ENCODE peak calls at places on chromosomes 4 and X, in ten cellular contexts. U, D, F, B, R, Y, J, Q, T and M are unnamed samples.

GRCh38 chr4:104451573-104451972 is 43.1 kb downstream of the CXXC4 start:
- DNase-seq in T (no peak), U (no peak), J (no peak), F (no peak), D (no peak), Y (no peak), B (no peak), R (no peak), Q (peak; percentile 38), M (no peak)

GRCh38 chrX:109848451-109849050 is 115.5 kb upstream of the ACSL4 start:
- DNase-seq in T (no peak), Q (no peak), F (no peak), U (peak; percentile 9), J (no peak), Y (no peak), D (no peak), B (peak; percentile 72), R (no peak), M (no peak)

GRCh38 chrX:68732906-68733493 is 85.5 kb downstream of the STARD8 start:
- DNase-seq in T (peak; percentile 79), J (peak; percentile 13), F (peak; percentile 1), Q (no peak), D (peak; percentile 38), U (peak; percentile 41), R (peak; percentile 73), B (peak; percentile 58), Y (peak; percentile 57), M (no peak)

GRCh38 chr4:158766419-158767044 is 2.3 kb upstream of the FNIP2 start:
- DNase-seq in Q (no peak), U (peak; percentile 82), D (no peak), F (no peak), B (no peak), R (no peak), J (no peak), T (no peak), Y (no peak), M (no peak)

GRCh38 chr4:183118141-183118540 is 19.1 kb downstream of the WWC2 start:
- DNase-seq in R (no peak), U (no peak), Q (no peak), T (no peak), Y (peak; percentile 9), F (no peak), B (no peak), D (no peak), J (no peak), M (no peak)

GRCh38 chr4:37685211-37685725 is 908 bp downstream of the RELL1 start:
- DNase-seq in R (no peak), T (no peak), F (no peak), D (no peak), U (peak; percentile 61), B (no peak), Y (peak; percentile 63), J (peak; percentile 74), Q (no peak), M (no peak)

GRCh38 chr4:24999392-25000104 is 31.2 kb downstream of the LGI2 start:
- DNase-seq in Q (no peak), B (no peak), F (no peak), T (no peak), D (no peak), J (no peak), Y (no peak), R (no peak), U (peak; percentile 48), M (no peak)

GRCh38 chr4:8188743-8189550 is 10.1 kb upstream of the SH3TC1 start:
- DNase-seq in U (no peak), Q (peak; percentile 92), T (peak; percentile 90), D (peak; percentile 95), B (no peak), Y (no peak), J (no peak), R (peak; percentile 86), F (no peak), M (no peak)

GRCh38 chrX:16528620-16529019 is 121.3 kb upstream of the S100G start:
- DNase-seq in Y (no peak), T (no peak), U (no peak), R (no peak), B (no peak), J (peak; percentile 42), F (no peak), Q (no peak), D (no peak), M (no peak)

GRCh38 chrX:155094468-155095061 is 23.3 kb downstream of the BRCC3 start:
- DNase-seq in J (peak; percentile 18), Q (peak; percentile 15), R (no peak), F (no peak), D (no peak), B (no peak), T (no peak), Y (peak; percentile 12), U (no peak), M (no peak)

GRCh38 chrX:64176876-64177275 is 28.6 kb downstream of the AMER1 start:
- DNase-seq in T (no peak), Y (no peak), U (peak; percentile 4), R (no peak), J (no peak), F (no peak), B (no peak), Q (no peak), D (no peak), M (no peak)

GRCh38 chr4:25180524-25181131 is 20.4 kb upstream of the SEPSECS start:
- DNase-seq in Q (no peak), B (no peak), R (no peak), J (peak; percentile 22), U (peak; percentile 55), F (no peak), T (no peak), Y (peak; percentile 43), D (peak; percentile 28), M (no peak)

GRCh38 chrX:46965125-46965758 is 53.0 kb downstream of the JADE3 start:
- DNase-seq in Q (no peak), F (no peak), B (no peak), U (no peak), T (no peak), D (no peak), J (no peak), R (no peak), Y (peak; percentile 36), M (peak; percentile 1)

GRCh38 chr4:17577660-17578481 is 873 bp downstream of the LAP3 start:
- DNase-seq in U (peak; percentile 26), T (peak; percentile 47), F (no peak), Q (no peak), J (peak; percentile 4), Y (peak; percentile 31), B (no peak), R (peak; percentile 79), D (no peak), M (no peak)

GRCh38 chr4:6357476-6357875 is 87.8 kb downstream of the WFS1 start:
- DNase-seq in Y (no peak), B (no peak), D (no peak), U (no peak), J (no peak), R (no peak), Q (no peak), F (no peak), T (no peak), M (no peak)

GRCh38 chr4:95548738-95549245 is at the start of gene UNC5C:
- DNase-seq in T (peak; percentile 79), Y (no peak), U (peak; percentile 64), D (no peak), B (peak; percentile 44), J (no peak), R (peak; percentile 85), Q (no peak), F (no peak), M (no peak)

GRCh38 chr4:75432683-75433082 is 81.5 kb downstream of the RCHY1 start:
- DNase-seq in R (no peak), Y (peak; percentile 29), Q (no peak), F (no peak), T (no peak), B (no peak), U (no peak), J (no peak), D (peak; percentile 16), M (no peak)

GRCh38 chr4:105683038-105683437 is 25.5 kb downstream of the INTS12 start:
- DNase-seq in Y (no peak), B (no peak), J (no peak), U (no peak), F (no peak), R (no peak), Q (no peak), D (no peak), T (peak; percentile 75), M (no peak)

GRCh38 chr4:104330125-104330524 is 164.6 kb downstream of the CXXC4 start:
- DNase-seq in T (no peak), Q (no peak), Y (no peak), F (no peak), J (no peak), D (no peak), B (no peak), U (no peak), R (no peak), M (no peak)

GRCh38 chr4:6272863-6273660 is 3.4 kb downstream of the WFS1 start:
- DNase-seq in U (no peak), R (no peak), T (no peak), Y (peak; percentile 94), Q (no peak), D (peak; percentile 45), J (no peak), B (no peak), F (no peak), M (peak; percentile 68)

GRCh38 chr4:138007572-138007971 is 234.6 kb downstream of the SLC7A11 start:
- DNase-seq in Q (no peak), T (no peak), J (no peak), B (no peak), D (no peak), U (no peak), F (no peak), Y (peak; percentile 5), R (no peak), M (no peak)

GRCh38 chr4:112881842-112882241 is 167.6 kb upstream of the ANK2 start:
- DNase-seq in Q (no peak), T (no peak), D (no peak), U (no peak), F (no peak), J (no peak), Y (no peak), B (no peak), R (no peak), M (no peak)

GRCh38 chr4:144709793-144710525 is 64.0 kb downstream of the HHIP start:
- DNase-seq in J (no peak), R (no peak), D (peak; percentile 18), Q (no peak), B (no peak), F (peak; percentile 32), U (no peak), T (no peak), Y (peak; percentile 60), M (no peak)

GRCh38 chr4:54155936-54156335 is 56.0 kb downstream of the GSX2 start:
- DNase-seq in F (no peak), U (no peak), J (no peak), T (no peak), Q (no peak), Y (no peak), R (no peak), B (no peak), D (no peak), M (no peak)

GRCh38 chr4:125649452-125649851 is 334.7 kb downstream of the FAT4 start:
- DNase-seq in D (no peak), Y (no peak), B (no peak), R (no peak), U (no peak), F (no peak), J (no peak), Q (no peak), T (no peak), M (no peak)

GRCh38 chr4:119688439-119688838 is 59.8 kb upstream of the PDE5A start:
- DNase-seq in Y (no peak), Q (no peak), B (no peak), U (no peak), J (no peak), T (no peak), R (no peak), F (no peak), D (no peak), M (no peak)

GRCh38 chrX:41275661-41276609 is 58.0 kb upstream of the DDX3X start:
- DNase-seq in T (peak; percentile 77), J (no peak), Y (peak; percentile 60), Q (peak; percentile 26), F (peak; percentile 19), R (peak; percentile 80), B (peak; percentile 50), U (no peak), D (peak; percentile 58), M (no peak)

GRCh38 chr4:163139048-163139447 is 27.6 kb downstream of the NAF1 start:
- DNase-seq in J (no peak), T (no peak), D (no peak), Y (no peak), U (no peak), R (no peak), Q (no peak), B (no peak), F (no peak), M (no peak)